ENCODE peak calls at places on chromosomes 11 and 22, in six cellular contexts. One of them, this sample, is unnamed. For H3K36me3, the result is how much of the 10 kb centered on the place peaks cover.

GRCh38 chr11:111911563-111912401 is at the start of gene CRYAB:
- DNase-seq in mesendoderm: peak
- DNase-seq in aorta: peak
- DNase-seq in breast epithelium: peak
- DNase-seq in cardiac muscle cell: peak
- DNase-seq in SJSA1: peak
- DNase-seq in this sample: no peak

GRCh38 chr11:47864910-47865309 is 16.8 kb upstream of the NUP160 start:
- DNase-seq in cardiac muscle cell: no peak
- DNase-seq in mesendoderm: no peak
- DNase-seq in breast epithelium: no peak
- DNase-seq in SJSA1: no peak
- DNase-seq in aorta: no peak
- DNase-seq in this sample: peak

GRCh38 chr11:34492806-34493414 is 20.7 kb downstream of the ELF5 start:
- DNase-seq in cardiac muscle cell: peak
- DNase-seq in breast epithelium: peak
- DNase-seq in mesendoderm: peak
- DNase-seq in aorta: no peak
- DNase-seq in SJSA1: no peak
- DNase-seq in this sample: peak

GRCh38 chr11:34358258-34358665 is 452 bp upstream of the ABTB2 start:
- DNase-seq in breast epithelium: peak
- DNase-seq in mesendoderm: peak
- DNase-seq in cardiac muscle cell: peak
- DNase-seq in aorta: peak
- DNase-seq in SJSA1: peak
- DNase-seq in this sample: peak

GRCh38 chr22:26922804-26923203 is 265.4 kb downstream of the MIAT start:
- DNase-seq in aorta: no peak
- DNase-seq in cardiac muscle cell: peak
- DNase-seq in mesendoderm: peak
- DNase-seq in SJSA1: no peak
- DNase-seq in breast epithelium: no peak
- DNase-seq in this sample: no peak

GRCh38 chr11:44361883-44362282 is 51.9 kb upstream of the ALX4 start:
- DNase-seq in mesendoderm: no peak
- DNase-seq in SJSA1: no peak
- DNase-seq in breast epithelium: peak
- DNase-seq in cardiac muscle cell: no peak
- DNase-seq in aorta: no peak
- DNase-seq in this sample: peak

GRCh38 chr11:92628401-92629292 is 340.8 kb upstream of the MTNR1B start:
- DNase-seq in mesendoderm: no peak
- DNase-seq in cardiac muscle cell: no peak
- DNase-seq in aorta: no peak
- DNase-seq in SJSA1: no peak
- DNase-seq in breast epithelium: no peak
- DNase-seq in this sample: no peak

GRCh38 chr11:8084352-8084751 is 3.3 kb downstream of the TUB start:
- DNase-seq in cardiac muscle cell: no peak
- DNase-seq in SJSA1: no peak
- DNase-seq in mesendoderm: no peak
- DNase-seq in breast epithelium: no peak
- DNase-seq in aorta: peak
- DNase-seq in this sample: no peak

GRCh38 chr22:49141761-49142160 is 685.9 kb downstream of the BRD1 start:
- DNase-seq in mesendoderm: no peak
- DNase-seq in breast epithelium: no peak
- DNase-seq in SJSA1: no peak
- DNase-seq in aorta: no peak
- DNase-seq in cardiac muscle cell: no peak
- DNase-seq in this sample: no peak

GRCh38 chr11:104759464-104759863 is 138.8 kb downstream of the CASP12 start:
- DNase-seq in SJSA1: no peak
- DNase-seq in mesendoderm: no peak
- DNase-seq in cardiac muscle cell: no peak
- DNase-seq in breast epithelium: no peak
- DNase-seq in aorta: no peak
- DNase-seq in this sample: no peak

GRCh38 chr11:61585115-61585514 is 4.2 kb upstream of the SYT7 start:
- DNase-seq in mesendoderm: no peak
- DNase-seq in aorta: no peak
- DNase-seq in breast epithelium: no peak
- DNase-seq in cardiac muscle cell: no peak
- DNase-seq in SJSA1: no peak
- DNase-seq in this sample: no peak

GRCh38 chr22:29842740-29843139 is 4.7 kb upstream of the ASCC2 start:
- DNase-seq in cardiac muscle cell: no peak
- DNase-seq in breast epithelium: no peak
- DNase-seq in mesendoderm: peak
- DNase-seq in SJSA1: peak
- DNase-seq in aorta: no peak
- DNase-seq in this sample: no peak

GRCh38 chr11:72789493-72790131 is 4.2 kb downstream of the STARD10 start:
- DNase-seq in aorta: no peak
- DNase-seq in mesendoderm: peak
- DNase-seq in cardiac muscle cell: peak
- DNase-seq in breast epithelium: no peak
- DNase-seq in SJSA1: no peak
- DNase-seq in this sample: no peak

GRCh38 chr11:65945941-65946558 is 770 bp downstream of the TSGA10IP start:
- DNase-seq in SJSA1: no peak
- DNase-seq in aorta: no peak
- DNase-seq in mesendoderm: peak
- DNase-seq in breast epithelium: no peak
- DNase-seq in cardiac muscle cell: no peak
- DNase-seq in this sample: no peak

GRCh38 chr11:2579315-2580060 is 120.3 kb downstream of the KCNQ1OT1 start:
- DNase-seq in SJSA1: no peak
- DNase-seq in cardiac muscle cell: no peak
- DNase-seq in aorta: peak
- DNase-seq in mesendoderm: peak
- DNase-seq in breast epithelium: no peak
- DNase-seq in this sample: no peak

GRCh38 chr11:67032830-67033555 is 10.1 kb downstream of the SYT12 start:
- DNase-seq in SJSA1: peak
- DNase-seq in mesendoderm: no peak
- DNase-seq in aorta: peak
- DNase-seq in cardiac muscle cell: no peak
- DNase-seq in breast epithelium: peak
- DNase-seq in this sample: no peak

GRCh38 chr11:69210660-69211035 is 54.9 kb downstream of the SMIM38 start:
- DNase-seq in SJSA1: peak
- DNase-seq in mesendoderm: no peak
- DNase-seq in cardiac muscle cell: no peak
- DNase-seq in breast epithelium: no peak
- DNase-seq in aorta: peak
- DNase-seq in this sample: no peak

GRCh38 chr11:70650075-70650909 is 252.0 kb downstream of the CTTN start:
- DNase-seq in mesendoderm: peak
- DNase-seq in cardiac muscle cell: peak
- DNase-seq in SJSA1: peak
- DNase-seq in aorta: no peak
- DNase-seq in breast epithelium: no peak
- DNase-seq in this sample: peak

GRCh38 chr22:27238935-27239510 is 562.5 kb downstream of the MN1 start:
- DNase-seq in breast epithelium: peak
- DNase-seq in aorta: peak
- DNase-seq in mesendoderm: peak
- DNase-seq in SJSA1: peak
- DNase-seq in cardiac muscle cell: peak
- DNase-seq in this sample: peak

GRCh38 chr11:115249179-115249578 is 255.0 kb downstream of the CADM1 start:
- DNase-seq in SJSA1: no peak
- DNase-seq in breast epithelium: no peak
- DNase-seq in aorta: no peak
- DNase-seq in mesendoderm: no peak
- DNase-seq in cardiac muscle cell: no peak
- DNase-seq in this sample: no peak

GRCh38 chr22:46086577-46087335 is 63.6 kb upstream of the PPARA start:
- DNase-seq in aorta: peak
- DNase-seq in cardiac muscle cell: no peak
- DNase-seq in breast epithelium: no peak
- DNase-seq in mesendoderm: no peak
- DNase-seq in SJSA1: no peak
- DNase-seq in this sample: no peak

GRCh38 chr11:80722616-80723015 is 1281.8 kb upstream of the TENM4 start:
- DNase-seq in breast epithelium: no peak
- DNase-seq in mesendoderm: no peak
- DNase-seq in cardiac muscle cell: peak
- DNase-seq in SJSA1: no peak
- DNase-seq in aorta: no peak
- DNase-seq in this sample: no peak

GRCh38 chr11:57422669-57423068 is 4.3 kb downstream of the SLC43A3 start:
- DNase-seq in SJSA1: no peak
- DNase-seq in breast epithelium: no peak
- DNase-seq in mesendoderm: no peak
- DNase-seq in aorta: no peak
- DNase-seq in cardiac muscle cell: no peak
- DNase-seq in this sample: no peak
- H3K36me3 ChIP-seq in SJSA1: under half
- H3K36me3 ChIP-seq in breast epithelium: under half
- H3K36me3 ChIP-seq in mesendoderm: under half
- H3K36me3 ChIP-seq in aorta: under half
- H3K36me3 ChIP-seq in cardiac muscle cell: under half
- H3K36me3 ChIP-seq in this sample: under half

GRCh38 chr11:122048401-122048800 is 67.6 kb downstream of the BLID start:
- DNase-seq in mesendoderm: no peak
- DNase-seq in aorta: no peak
- DNase-seq in cardiac muscle cell: no peak
- DNase-seq in SJSA1: no peak
- DNase-seq in breast epithelium: no peak
- DNase-seq in this sample: no peak

GRCh38 chr11:122046846-122047245 is 69.2 kb downstream of the BLID start:
- DNase-seq in aorta: peak
- DNase-seq in breast epithelium: no peak
- DNase-seq in cardiac muscle cell: no peak
- DNase-seq in SJSA1: no peak
- DNase-seq in mesendoderm: no peak
- DNase-seq in this sample: no peak

GRCh38 chr11:122046438-122046837 is 69.6 kb downstream of the BLID start:
- DNase-seq in breast epithelium: no peak
- DNase-seq in SJSA1: no peak
- DNase-seq in aorta: no peak
- DNase-seq in mesendoderm: no peak
- DNase-seq in cardiac muscle cell: no peak
- DNase-seq in this sample: no peak

GRCh38 chr11:122045181-122045586 is 70.8 kb downstream of the BLID start:
- DNase-seq in breast epithelium: no peak
- DNase-seq in mesendoderm: no peak
- DNase-seq in aorta: no peak
- DNase-seq in cardiac muscle cell: no peak
- DNase-seq in SJSA1: peak
- DNase-seq in this sample: peak

DNA sequence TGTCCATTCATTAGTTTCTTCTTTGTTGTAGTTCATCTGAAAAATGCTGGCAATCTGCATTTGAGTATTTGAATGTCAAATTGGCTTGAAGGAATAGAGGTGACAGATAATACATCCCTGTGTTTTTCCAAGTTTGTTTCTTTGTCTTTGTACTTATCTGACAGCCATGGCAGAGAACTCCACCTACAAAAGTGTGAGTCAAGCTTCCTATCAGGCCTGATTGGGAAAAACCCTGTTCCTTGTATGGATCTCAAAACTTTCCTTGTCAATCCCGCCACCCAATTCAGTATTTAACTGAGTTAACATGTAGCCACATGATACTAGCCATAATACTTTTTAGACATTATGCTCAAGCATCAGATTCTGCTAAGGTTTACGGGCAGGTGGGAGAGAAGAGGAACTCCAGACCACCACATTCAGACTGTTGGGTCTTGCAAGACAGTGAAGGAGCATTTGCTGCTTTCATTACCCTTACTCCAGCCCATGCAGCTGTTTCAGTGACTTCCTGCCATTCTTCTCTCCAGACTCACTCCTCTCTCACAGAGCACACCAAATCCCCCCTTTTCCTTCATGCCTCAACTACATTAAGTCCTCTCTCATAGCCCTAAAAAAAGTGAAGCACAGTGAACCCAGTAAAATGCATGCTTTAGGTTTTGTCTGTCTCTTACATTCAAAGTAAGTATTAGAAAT is 65.8 kb downstream of the BLID start:
- DNase-seq in breast epithelium: no peak
- DNase-seq in aorta: no peak
- DNase-seq in cardiac muscle cell: no peak
- DNase-seq in mesendoderm: no peak
- DNase-seq in SJSA1: no peak
- DNase-seq in this sample: no peak
- H3K27ac ChIP-seq in breast epithelium: no peak
- H3K27ac ChIP-seq in aorta: no peak
- H3K27ac ChIP-seq in cardiac muscle cell: no peak
- H3K27ac ChIP-seq in mesendoderm: no peak
- H3K27ac ChIP-seq in SJSA1: no peak
- H3K27ac ChIP-seq in this sample: no peak

DNA sequence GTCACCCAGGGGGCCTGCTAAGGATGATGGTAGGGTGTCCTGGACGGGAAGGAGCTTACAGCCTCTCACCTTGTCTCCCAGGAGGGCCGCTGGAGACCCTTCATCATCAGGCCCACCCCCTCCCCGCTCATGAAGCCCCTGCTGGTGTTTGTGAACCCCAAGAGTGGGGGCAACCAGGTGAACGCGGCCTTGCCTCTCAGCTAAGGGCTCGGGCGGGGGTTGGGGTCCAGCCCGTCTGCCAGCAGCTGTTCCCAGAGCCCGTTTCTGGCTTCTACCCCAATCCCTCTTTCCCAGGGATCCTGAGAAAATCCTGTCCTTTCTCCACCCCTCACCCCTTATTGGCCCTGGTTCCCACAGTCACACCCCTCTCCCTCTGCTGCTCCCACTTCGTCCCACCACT is 9.5 kb upstream of the MDK start:
- DNase-seq in SJSA1: no peak
- DNase-seq in aorta: no peak
- DNase-seq in breast epithelium: no peak
- DNase-seq in mesendoderm: no peak
- DNase-seq in cardiac muscle cell: no peak
- DNase-seq in this sample: no peak
- H3K36me3 ChIP-seq in SJSA1: half or more
- H3K36me3 ChIP-seq in aorta: under half
- H3K36me3 ChIP-seq in breast epithelium: under half
- H3K36me3 ChIP-seq in mesendoderm: under half
- H3K36me3 ChIP-seq in cardiac muscle cell: under half
- H3K36me3 ChIP-seq in this sample: half or more

DNA sequence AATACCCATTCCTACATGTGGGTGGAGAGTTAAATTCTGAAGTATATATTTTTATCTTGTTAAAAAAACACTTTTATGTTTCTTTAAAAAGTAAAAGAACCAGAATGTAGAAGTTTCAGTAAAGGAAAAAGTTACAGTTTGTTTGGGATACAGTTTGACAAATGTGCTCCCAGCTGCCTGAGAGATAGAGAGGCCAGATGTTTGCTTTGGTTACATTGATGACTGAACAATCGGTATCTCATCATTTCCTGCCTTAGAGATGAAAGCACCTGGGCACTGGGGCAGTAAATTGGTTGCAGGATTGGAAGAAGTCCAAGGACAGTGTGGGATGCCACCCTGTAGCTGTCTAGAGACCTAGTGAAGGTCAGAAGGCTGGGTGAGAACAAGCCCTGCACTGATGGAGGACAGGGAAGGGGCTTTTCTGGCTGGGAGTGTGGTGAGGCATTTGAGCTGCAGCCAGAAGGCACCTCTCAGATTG is 16.6 kb downstream of the MED15 start:
- DNase-seq in breast epithelium: no peak
- DNase-seq in cardiac muscle cell: no peak
- DNase-seq in mesendoderm: no peak
- DNase-seq in SJSA1: no peak
- DNase-seq in aorta: no peak
- DNase-seq in this sample: no peak
- H3K27ac ChIP-seq in breast epithelium: no peak
- H3K27ac ChIP-seq in cardiac muscle cell: peak
- H3K27ac ChIP-seq in mesendoderm: no peak
- H3K27ac ChIP-seq in SJSA1: no peak
- H3K27ac ChIP-seq in aorta: no peak
- H3K27ac ChIP-seq in this sample: peak